ENCODE peak calls at places on chromosomes 3 and 15, in five cellular contexts. L is SW 1271; Q is stimulated activated CD8-positive, alpha-beta memory T cell treated with anti-CD3 and anti-CD28 coated beads, Interleukin-15, amount 100 ng/mL, for 4 hours; N is posterior cingulate gyrus; M is PC-3. A is an unnamed sample.

GRCh38 chr3:126391631-126392030 is 3.1 kb upstream of the CFAP100 start:
- DNase-seq in N (no peak), M (no peak), Q (no peak), L (no peak), A (no peak)

GRCh38 chr15:100714749-100715342 is 112.5 kb downstream of the ASB7 start:
- DNase-seq in M (no peak), L (no peak), N (no peak), Q (no peak), A (no peak)

GRCh38 chr3:197878427-197878826 is 71.6 kb upstream of the RPL35A start:
- DNase-seq in M (no peak), N (no peak), L (no peak), Q (peak; percentile 4), A (no peak)

GRCh38 chr3:150825916-150826377 is 63.0 kb upstream of the SIAH2 start:
- DNase-seq in N (no peak), Q (no peak), M (no peak), L (no peak), A (no peak)

GRCh38 chr3:134476977-134477376 is 8.8 kb downstream of the ANAPC13 start:
- DNase-seq in Q (no peak), N (no peak), L (no peak), M (no peak), A (no peak)

GRCh38 chr3:165336786-165337185 is 140.6 kb upstream of the SLITRK3 start:
- DNase-seq in M (peak; percentile 13), L (no peak), N (no peak), Q (no peak), A (no peak)

GRCh38 chr3:16060945-16061344 is 113.5 kb upstream of the GALNT15 start:
- DNase-seq in L (peak; percentile 44), M (peak; percentile 69), N (no peak), Q (no peak), A (no peak)

GRCh38 chr15:71148048-71148447 is 32.8 kb downstream of the THSD4 start:
- DNase-seq in Q (no peak), N (no peak), M (no peak), L (no peak), A (no peak)

GRCh38 chr15:68730491-68731317 is 90.0 kb downstream of the ANP32A start:
- DNase-seq in Q (no peak), L (peak; percentile 37), N (no peak), M (peak; percentile 59), A (no peak)

GRCh38 chr15:96992817-96993216 is 662.3 kb downstream of the NR2F2 start:
- DNase-seq in Q (no peak), L (peak; percentile 59), N (no peak), M (no peak), A (no peak)

A was measured in esophagus squamous epithelium.